ENCODE peak calls at places on chromosomes 13 and 19, in six cellular contexts. L, W, R, H, E and V are unnamed samples.

GRCh38 chr13:98054301-98054700 is 88.6 kb upstream of the FARP1 start:
- DNase-seq in L (no peak), W (no peak), R (no peak), E (no peak), H (peak), V (peak)

GRCh38 chr13:80251403-80251802 is 89.5 kb downstream of the SPRY2 start:
- DNase-seq in H (no peak), E (no peak), L (peak), W (no peak), R (no peak), V (no peak)

GRCh38 chr19:40671404-40671803 is 19.0 kb downstream of the NUMBL start:
- DNase-seq in H (no peak), E (no peak), R (no peak), L (no peak), W (no peak), V (no peak)

GRCh38 chr19:33473644-33474305 is 47.8 kb downstream of the PEPD start:
- DNase-seq in W (no peak), E (no peak), R (no peak), L (peak), H (peak), V (no peak)

GRCh38 chr19:31718041-31718440 is 368.8 kb upstream of the TSHZ3 start:
- DNase-seq in E (no peak), W (no peak), H (peak), L (no peak), R (no peak), V (no peak)

GRCh38 chr13:32202268-32202667 is 112.9 kb downstream of the ZAR1L start:
- DNase-seq in L (no peak), E (no peak), W (no peak), H (no peak), R (no peak), V (no peak)

GRCh38 chr19:917323-918151 is at the start of gene KISS1R:
- DNase-seq in E (no peak), R (no peak), L (no peak), W (peak), H (peak), V (no peak)

GRCh38 chr13:40186636-40187323 is 479.7 kb downstream of the FOXO1 start:
- DNase-seq in L (no peak), W (no peak), E (no peak), H (no peak), R (no peak), V (no peak)

GRCh38 chr19:3108775-3109174 is 14.6 kb downstream of the GNA11 start:
- DNase-seq in H (peak), L (peak), R (peak), E (peak), W (no peak), V (no peak)

GRCh38 chr19:5697022-5697889 is 7.2 kb downstream of the RPL36 start:
- DNase-seq in W (no peak), E (no peak), H (peak), R (no peak), L (no peak), V (no peak)

DNA sequence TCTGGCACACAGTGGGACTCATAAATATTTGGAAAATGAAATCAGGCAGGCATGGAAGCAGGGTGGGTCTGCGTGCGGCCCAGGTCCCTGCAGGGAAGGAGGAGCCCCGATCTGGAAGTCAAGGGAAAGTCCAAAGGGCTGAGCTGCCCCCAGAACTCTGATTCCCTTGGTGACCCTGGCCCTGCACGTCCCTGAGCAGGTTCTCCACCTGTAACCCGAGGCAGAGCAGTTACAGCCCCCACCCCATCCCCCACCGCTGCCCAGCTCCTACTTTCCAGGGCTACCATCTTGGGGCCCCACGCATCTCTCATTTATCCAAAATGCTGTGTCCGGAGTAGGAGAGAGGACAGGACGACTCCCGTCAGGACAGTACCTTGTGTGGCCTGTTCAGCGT is 2.1 kb downstream of the PLEKHF1 start:
- DNase-seq in E (peak), H (no peak), L (no peak), R (no peak), W (no peak), V (no peak)
- TF ChIP-seq CTCF in E (no peak), H (no peak), L (no peak), R (no peak), W (no peak), V (no peak)

DNA sequence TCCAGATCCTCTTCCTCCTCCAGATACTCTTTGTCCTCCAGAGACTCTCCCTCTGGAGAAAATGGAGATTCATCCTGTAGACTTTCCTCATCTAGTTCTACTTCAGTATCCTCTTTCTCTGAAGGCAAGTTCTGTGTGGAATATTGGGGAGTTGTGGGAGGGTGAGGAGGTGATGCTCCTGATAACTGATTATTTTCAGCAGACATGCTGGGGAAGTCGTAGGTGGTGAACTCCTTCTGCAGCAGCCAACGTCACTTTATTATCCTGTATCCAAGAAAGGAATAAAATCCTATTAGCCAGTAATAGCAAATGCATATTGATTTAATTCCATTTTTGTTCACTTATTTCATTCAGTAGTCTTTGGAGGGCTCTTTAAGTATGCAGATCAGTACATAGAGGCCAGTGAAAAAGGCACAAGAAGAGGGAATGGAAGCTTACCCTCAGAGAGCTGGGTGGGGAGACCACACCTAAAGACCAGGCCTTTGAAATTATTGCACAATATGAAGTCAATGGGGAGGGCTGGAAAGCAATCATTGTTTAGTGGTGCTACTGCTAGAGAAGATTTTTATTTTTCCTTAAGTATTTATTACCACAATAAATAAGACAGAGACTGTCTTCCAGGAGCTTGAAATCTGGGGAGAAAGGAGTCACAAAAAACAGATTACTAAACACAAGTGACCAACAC is 18.6 kb downstream of the ERICH6B start:
- DNase-seq in R (no peak), L (no peak), E (no peak), W (no peak), H (no peak), V (no peak)
- TF ChIP-seq CTCF in R (no peak), L (no peak), E (no peak), W (no peak), H (no peak), V (no peak)

GRCh38 chr19:45637890-45638667 is 1.1 kb downstream of the EML2 start:
- DNase-seq in H (peak), R (peak), E (no peak), W (no peak), L (no peak), V (no peak)

GRCh38 chr19:45640849-45641273 is 1.7 kb upstream of the EML2 start:
- DNase-seq in W (no peak), R (peak), H (peak), E (no peak), L (no peak), V (peak)

GRCh38 chr19:45636902-45637301 is 2.3 kb downstream of the EML2 start:
- DNase-seq in E (no peak), H (no peak), W (no peak), L (no peak), R (no peak), V (no peak)

GRCh38 chr19:45641274-45642105 is 2.3 kb upstream of the EML2 start:
- DNase-seq in R (peak), L (peak), W (peak), E (peak), H (peak), V (peak)

DNA sequence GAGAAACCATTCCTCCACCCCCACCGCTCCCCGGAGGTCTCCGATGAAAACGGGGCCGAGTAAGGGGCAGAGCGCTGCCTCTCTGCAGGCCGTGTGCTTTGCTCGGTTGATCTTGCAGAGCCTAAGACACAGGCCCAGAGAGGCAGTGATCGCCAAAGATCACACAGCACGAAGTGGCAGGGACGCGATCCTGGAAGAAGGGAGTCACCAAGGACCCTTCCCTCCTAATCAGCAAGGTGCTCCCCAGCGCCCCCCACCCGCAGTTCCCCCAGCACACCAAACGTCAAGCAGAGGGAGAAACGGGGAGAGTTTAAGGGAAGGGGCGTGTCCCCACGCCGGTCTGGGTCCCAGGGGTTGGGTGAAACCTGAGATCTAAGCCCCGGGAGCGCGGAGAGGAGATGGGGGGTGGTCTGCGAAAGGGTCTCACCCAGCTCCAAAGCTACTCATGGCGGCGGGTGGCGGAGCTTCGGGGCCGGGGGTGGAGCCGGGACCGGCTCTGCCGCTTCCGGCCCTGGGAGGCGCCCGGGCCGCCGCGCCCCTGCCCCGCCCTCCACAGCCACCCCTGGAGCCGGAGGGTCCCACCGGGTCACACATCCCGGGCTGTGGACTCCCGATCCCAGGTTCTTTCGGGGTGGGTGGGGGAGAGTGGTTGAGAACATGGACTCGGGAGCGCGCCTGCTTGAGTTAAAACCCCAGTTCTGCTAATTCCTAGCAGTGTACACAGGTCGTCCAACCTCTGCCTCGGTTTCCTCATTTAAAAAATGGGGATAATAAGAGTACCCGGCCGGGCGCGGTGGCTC is at the start of gene EML2:
- DNase-seq in L (peak), W (peak), R (peak), H (peak), E (no peak), V (peak)
- TF ChIP-seq CTCF in L (peak), W (peak), R (no peak), H (peak), E (no peak), V (no peak)

DNA sequence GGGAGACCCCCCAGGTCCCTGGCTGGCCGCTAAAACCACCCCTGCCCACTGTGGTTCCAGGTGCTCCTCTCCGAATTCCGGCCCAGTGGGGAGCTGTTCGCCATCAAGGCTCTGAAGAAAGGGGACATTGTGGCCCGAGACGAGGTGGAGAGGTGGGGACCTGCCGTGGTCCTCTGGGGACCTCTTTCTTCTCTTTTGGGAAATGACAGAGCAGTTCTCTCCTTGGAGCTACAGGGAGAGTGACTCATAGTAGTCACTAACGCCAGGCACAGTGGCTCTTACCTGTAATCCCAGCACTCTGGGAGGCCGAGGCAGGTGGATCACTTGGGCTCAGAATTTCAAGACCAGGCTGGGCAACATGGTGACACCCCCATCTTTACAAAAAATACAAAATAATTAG is 7.3 kb downstream of the PTGER1 start:
- DNase-seq in W (no peak), R (no peak), H (peak), L (no peak), E (no peak), V (no peak)
- TF ChIP-seq CTCF in W (peak), R (no peak), H (peak), L (no peak), E (no peak), V (no peak)